ENCODE peak calls at places on chromosome 7, in eight cellular contexts. One of them, this sample, is unnamed. For H3K4me1, the result is how much of the 10 kb centered on the place peaks cover.

GRCh38 chr7:15433154-15433553 is 128.7 kb downstream of the AGMO start:
- DNase-seq in body of pancreas: no peak
- DNase-seq in CD4-positive, alpha-beta memory T cell: no peak
- DNase-seq in A673: no peak
- DNase-seq in IMR-90: no peak
- DNase-seq in transverse colon: no peak
- DNase-seq in CD8-positive, alpha-beta memory T cell: no peak
- DNase-seq in psoas muscle: no peak
- DNase-seq in this sample: no peak

GRCh38 chr7:153567426-153567825 is 484.8 kb upstream of the DPP6 start:
- DNase-seq in body of pancreas: peak
- DNase-seq in CD4-positive, alpha-beta memory T cell: no peak
- DNase-seq in A673: no peak
- DNase-seq in IMR-90: no peak
- DNase-seq in transverse colon: peak
- DNase-seq in CD8-positive, alpha-beta memory T cell: no peak
- DNase-seq in psoas muscle: peak
- DNase-seq in this sample: no peak

GRCh38 chr7:141695803-141696289 is 6.1 kb downstream of the DENND11 start:
- DNase-seq in body of pancreas: peak
- DNase-seq in CD4-positive, alpha-beta memory T cell: no peak
- DNase-seq in A673: no peak
- DNase-seq in IMR-90: no peak
- DNase-seq in transverse colon: peak
- DNase-seq in CD8-positive, alpha-beta memory T cell: no peak
- DNase-seq in psoas muscle: no peak
- DNase-seq in this sample: no peak

GRCh38 chr7:106599343-106599698 is 61.6 kb downstream of the CCDC71L start:
- DNase-seq in body of pancreas: no peak
- DNase-seq in CD4-positive, alpha-beta memory T cell: no peak
- DNase-seq in A673: no peak
- DNase-seq in IMR-90: no peak
- DNase-seq in transverse colon: peak
- DNase-seq in CD8-positive, alpha-beta memory T cell: no peak
- DNase-seq in psoas muscle: no peak
- DNase-seq in this sample: no peak

GRCh38 chr7:111784971-111785575 is 222.8 kb upstream of the IMMP2L start:
- DNase-seq in body of pancreas: no peak
- DNase-seq in CD4-positive, alpha-beta memory T cell: no peak
- DNase-seq in A673: no peak
- DNase-seq in IMR-90: no peak
- DNase-seq in transverse colon: no peak
- DNase-seq in CD8-positive, alpha-beta memory T cell: no peak
- DNase-seq in psoas muscle: no peak
- DNase-seq in this sample: no peak

GRCh38 chr7:30521532-30521931 is 16.9 kb upstream of the GGCT start:
- DNase-seq in body of pancreas: no peak
- DNase-seq in CD4-positive, alpha-beta memory T cell: no peak
- DNase-seq in A673: no peak
- DNase-seq in IMR-90: peak
- DNase-seq in transverse colon: no peak
- DNase-seq in CD8-positive, alpha-beta memory T cell: no peak
- DNase-seq in psoas muscle: peak
- DNase-seq in this sample: no peak

GRCh38 chr7:1886361-1887064 is 216.4 kb downstream of the ELFN1 start:
- DNase-seq in body of pancreas: no peak
- DNase-seq in CD4-positive, alpha-beta memory T cell: no peak
- DNase-seq in A673: no peak
- DNase-seq in IMR-90: no peak
- DNase-seq in transverse colon: no peak
- DNase-seq in CD8-positive, alpha-beta memory T cell: no peak
- DNase-seq in psoas muscle: no peak
- DNase-seq in this sample: no peak

GRCh38 chr7:23242321-23242720 is 4.3 kb upstream of the GPNMB start:
- DNase-seq in body of pancreas: no peak
- DNase-seq in CD4-positive, alpha-beta memory T cell: no peak
- DNase-seq in A673: no peak
- DNase-seq in IMR-90: peak
- DNase-seq in transverse colon: no peak
- DNase-seq in CD8-positive, alpha-beta memory T cell: no peak
- DNase-seq in psoas muscle: no peak
- DNase-seq in this sample: no peak

GRCh38 chr7:27727058-27727457 is 12.9 kb upstream of the TAX1BP1 start:
- DNase-seq in body of pancreas: no peak
- DNase-seq in CD4-positive, alpha-beta memory T cell: no peak
- DNase-seq in A673: no peak
- DNase-seq in IMR-90: no peak
- DNase-seq in transverse colon: no peak
- DNase-seq in CD8-positive, alpha-beta memory T cell: no peak
- DNase-seq in psoas muscle: no peak
- DNase-seq in this sample: no peak

GRCh38 chr7:2792856-2793487 is 51.1 kb downstream of the GNA12 start:
- DNase-seq in body of pancreas: no peak
- DNase-seq in CD4-positive, alpha-beta memory T cell: no peak
- DNase-seq in A673: no peak
- DNase-seq in IMR-90: no peak
- DNase-seq in transverse colon: no peak
- DNase-seq in CD8-positive, alpha-beta memory T cell: no peak
- DNase-seq in psoas muscle: no peak
- DNase-seq in this sample: no peak

GRCh38 chr7:134449596-134450194 is 9.2 kb downstream of the AKR1B1 start:
- DNase-seq in body of pancreas: no peak
- DNase-seq in CD4-positive, alpha-beta memory T cell: no peak
- DNase-seq in A673: no peak
- DNase-seq in IMR-90: peak
- DNase-seq in transverse colon: no peak
- DNase-seq in CD8-positive, alpha-beta memory T cell: no peak
- DNase-seq in psoas muscle: no peak
- DNase-seq in this sample: peak

GRCh38 chr7:67377939-67378862 is 381.6 kb downstream of the TYW1 start:
- DNase-seq in body of pancreas: peak
- DNase-seq in CD4-positive, alpha-beta memory T cell: peak
- DNase-seq in A673: peak
- DNase-seq in IMR-90: peak
- DNase-seq in transverse colon: peak
- DNase-seq in CD8-positive, alpha-beta memory T cell: peak
- DNase-seq in psoas muscle: peak
- DNase-seq in this sample: peak

GRCh38 chr7:89837515-89837914 is 316.8 kb upstream of the STEAP1 start:
- DNase-seq in body of pancreas: no peak
- DNase-seq in CD4-positive, alpha-beta memory T cell: no peak
- DNase-seq in A673: peak
- DNase-seq in IMR-90: no peak
- DNase-seq in transverse colon: no peak
- DNase-seq in CD8-positive, alpha-beta memory T cell: no peak
- DNase-seq in psoas muscle: no peak
- DNase-seq in this sample: peak

DNA sequence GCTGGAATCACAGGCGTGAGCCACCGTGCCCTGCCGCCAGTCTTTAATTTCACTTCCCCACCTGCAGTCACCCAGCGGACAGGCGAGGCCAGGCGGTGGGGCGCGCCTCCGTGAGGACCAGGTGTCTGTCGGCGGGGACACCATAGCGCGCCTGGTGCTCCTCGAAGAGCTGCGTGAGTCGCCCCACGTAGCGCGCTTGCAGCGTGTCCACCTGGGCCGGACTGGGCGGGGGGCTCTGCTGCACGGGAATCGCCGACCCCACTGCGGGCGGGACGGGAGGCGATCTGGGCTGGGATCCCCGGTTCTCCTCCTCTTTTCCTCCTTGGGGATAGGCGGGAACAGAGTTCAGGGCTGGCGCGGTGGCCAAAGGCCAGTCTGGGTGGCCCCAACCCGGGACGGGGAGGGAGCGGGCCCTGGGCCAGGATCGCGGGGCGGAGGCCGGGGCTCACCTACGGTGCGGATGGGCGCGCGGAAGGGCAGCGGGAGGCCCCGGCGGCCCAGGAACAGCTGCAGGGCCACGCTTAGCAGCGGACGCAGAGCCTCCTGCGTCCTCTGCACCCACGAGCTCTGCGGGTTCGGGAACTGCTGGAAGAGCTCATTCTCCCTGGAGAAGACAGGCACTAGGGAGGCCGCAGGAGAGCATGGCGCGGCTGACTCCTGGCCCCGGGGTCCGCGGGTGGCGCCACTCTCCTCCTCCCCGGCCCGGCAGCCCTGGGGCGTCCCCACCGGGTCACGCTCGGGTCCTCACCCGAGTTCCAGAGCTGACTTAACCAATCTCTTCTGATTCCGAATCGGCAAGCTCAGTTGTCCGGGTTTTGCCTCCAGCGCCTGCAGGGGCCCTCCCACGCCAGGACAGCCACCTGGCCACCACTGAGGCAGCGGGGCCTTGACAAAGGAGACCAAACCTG is 1.1 kb upstream of the MOGAT3 start:
- DNase-seq in body of pancreas: no peak
- DNase-seq in CD4-positive, alpha-beta memory T cell: no peak
- DNase-seq in A673: no peak
- DNase-seq in IMR-90: no peak
- DNase-seq in transverse colon: peak
- DNase-seq in CD8-positive, alpha-beta memory T cell: no peak
- DNase-seq in psoas muscle: no peak
- DNase-seq in this sample: no peak
- H3K4me3 ChIP-seq in body of pancreas: no peak
- H3K4me3 ChIP-seq in CD4-positive, alpha-beta memory T cell: no peak
- H3K4me3 ChIP-seq in A673: no peak
- H3K4me3 ChIP-seq in IMR-90: no peak
- H3K4me3 ChIP-seq in transverse colon: no peak
- H3K4me3 ChIP-seq in CD8-positive, alpha-beta memory T cell: no peak
- H3K4me3 ChIP-seq in psoas muscle: peak
- H3K4me3 ChIP-seq in this sample: no peak

GRCh38 chr7:44632196-44632595 is 25.8 kb downstream of the OGDH start:
- DNase-seq in body of pancreas: no peak
- DNase-seq in CD4-positive, alpha-beta memory T cell: no peak
- DNase-seq in A673: no peak
- DNase-seq in IMR-90: no peak
- DNase-seq in transverse colon: no peak
- DNase-seq in CD8-positive, alpha-beta memory T cell: no peak
- DNase-seq in psoas muscle: no peak
- DNase-seq in this sample: no peak
- H3K4me1 ChIP-seq in body of pancreas: under half
- H3K4me1 ChIP-seq in CD4-positive, alpha-beta memory T cell: half or more
- H3K4me1 ChIP-seq in A673: under half
- H3K4me1 ChIP-seq in IMR-90: under half
- H3K4me1 ChIP-seq in transverse colon: half or more
- H3K4me1 ChIP-seq in CD8-positive, alpha-beta memory T cell: half or more
- H3K4me1 ChIP-seq in psoas muscle: half or more
- H3K4me1 ChIP-seq in this sample: under half

DNA sequence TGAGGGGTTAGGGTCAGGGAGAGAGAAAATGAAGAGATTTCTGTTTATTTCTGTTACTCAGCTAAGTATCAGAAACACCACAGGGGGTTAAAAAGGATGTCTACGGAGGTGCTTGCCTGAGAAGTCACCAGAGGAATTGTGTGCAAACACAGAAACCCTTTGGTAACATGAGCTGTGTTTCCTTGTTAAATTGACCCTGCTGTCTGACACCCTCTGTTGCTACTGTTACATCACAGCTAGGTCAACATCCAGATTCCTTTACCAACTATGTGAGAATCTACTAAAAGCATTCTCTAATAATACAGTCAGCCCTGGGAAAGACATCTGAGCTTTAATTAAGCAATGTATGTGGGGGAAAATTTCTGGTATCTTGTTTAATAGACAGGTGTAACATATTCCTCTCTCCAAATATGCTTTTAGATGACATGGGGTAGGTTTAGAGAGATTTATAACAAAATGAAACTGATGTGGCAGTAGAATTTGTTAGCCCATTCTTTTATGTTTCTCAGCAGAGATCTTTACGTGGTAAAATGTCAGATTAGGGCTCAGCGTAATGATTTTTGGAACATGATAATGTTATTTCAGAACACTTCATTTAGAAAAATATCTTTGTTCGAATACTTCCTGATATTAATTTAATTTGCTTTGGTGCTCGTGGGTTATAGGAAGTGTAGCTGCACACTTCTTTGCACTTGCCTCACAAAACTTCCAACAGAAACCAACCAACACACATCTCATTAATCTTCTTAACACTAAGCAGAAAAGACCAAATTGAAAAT is 168.0 kb upstream of the AHR start:
- DNase-seq in body of pancreas: no peak
- DNase-seq in CD4-positive, alpha-beta memory T cell: no peak
- DNase-seq in A673: peak
- DNase-seq in IMR-90: peak
- DNase-seq in transverse colon: no peak
- DNase-seq in CD8-positive, alpha-beta memory T cell: no peak
- DNase-seq in psoas muscle: no peak
- DNase-seq in this sample: no peak
- H3K4me3 ChIP-seq in body of pancreas: no peak
- H3K4me3 ChIP-seq in CD4-positive, alpha-beta memory T cell: no peak
- H3K4me3 ChIP-seq in A673: no peak
- H3K4me3 ChIP-seq in IMR-90: no peak
- H3K4me3 ChIP-seq in transverse colon: no peak
- H3K4me3 ChIP-seq in CD8-positive, alpha-beta memory T cell: no peak
- H3K4me3 ChIP-seq in psoas muscle: no peak
- H3K4me3 ChIP-seq in this sample: no peak

DNA sequence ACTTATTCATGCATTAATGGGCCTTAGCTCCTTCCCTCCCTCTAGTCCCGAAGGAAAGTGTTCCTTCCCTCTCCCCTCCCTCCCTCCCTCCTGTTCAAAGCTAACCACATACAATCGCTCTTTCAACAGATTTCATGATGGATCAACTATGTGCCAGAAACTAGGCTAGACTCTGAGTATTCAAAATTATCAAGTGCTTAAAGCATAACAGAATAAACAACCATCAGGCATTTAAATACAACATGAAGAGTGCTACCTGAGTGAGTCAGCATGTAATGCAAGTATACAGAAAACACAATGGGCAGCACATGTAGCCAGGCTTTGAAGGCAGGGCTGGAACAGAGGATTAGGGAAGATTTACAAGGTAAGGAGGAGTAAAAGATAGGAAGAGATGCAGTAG is 11.3 kb downstream of the CHCHD3 start:
- DNase-seq in body of pancreas: no peak
- DNase-seq in CD4-positive, alpha-beta memory T cell: no peak
- DNase-seq in A673: no peak
- DNase-seq in IMR-90: no peak
- DNase-seq in transverse colon: no peak
- DNase-seq in CD8-positive, alpha-beta memory T cell: no peak
- DNase-seq in psoas muscle: no peak
- DNase-seq in this sample: no peak
- H3K4me1 ChIP-seq in body of pancreas: under half
- H3K4me1 ChIP-seq in CD4-positive, alpha-beta memory T cell: under half
- H3K4me1 ChIP-seq in A673: under half
- H3K4me1 ChIP-seq in IMR-90: under half
- H3K4me1 ChIP-seq in transverse colon: under half
- H3K4me1 ChIP-seq in CD8-positive, alpha-beta memory T cell: under half
- H3K4me1 ChIP-seq in psoas muscle: under half
- H3K4me1 ChIP-seq in this sample: under half